ENCODE peak calls at places on chromosomes 12 and 14, in seven cellular contexts. Z is cardiac muscle cell, M is HS-5, R is fibroblast of mammary gland, D is NAMALWA, S is H7, Q is HTR-8/SVneo. B is an unnamed sample.

GRCh38 chr14:50062438-50063039 is 53.8 kb downstream of the VCPKMT start:
- DNase-seq in Z (peak), M (no peak), R (peak), D (peak), S (peak), Q (peak), B (peak)

GRCh38 chr12:83143937-83144336 is 457.2 kb downstream of the TMTC2 start:
- DNase-seq in Z (no peak), M (no peak), R (no peak), D (no peak), S (no peak), Q (no peak), B (no peak)

GRCh38 chr14:96125536-96125935 is 79.1 kb upstream of the BDKRB2 start:
- DNase-seq in Z (peak), M (no peak), R (peak), D (no peak), S (no peak), Q (no peak), B (no peak)

GRCh38 chr14:64910847-64911495 is 3.3 kb upstream of the CHURC1 start:
- DNase-seq in Z (peak), M (peak), R (peak), D (no peak), S (peak), Q (peak), B (peak)

GRCh38 chr14:93219103-93219726 is 12.2 kb downstream of the UBR7 start:
- DNase-seq in Z (peak), M (no peak), R (peak), D (peak), S (peak), Q (no peak), B (peak)

GRCh38 chr14:75231320-75231719 is 47.3 kb upstream of the FOS start:
- DNase-seq in Z (no peak), M (no peak), R (no peak), D (no peak), S (no peak), Q (no peak), B (no peak)

GRCh38 chr14:96213871-96214465 is 9.3 kb downstream of the BDKRB2 start:
- DNase-seq in Z (no peak), M (no peak), R (no peak), D (no peak), S (no peak), Q (no peak), B (no peak)

GRCh38 chr12:51771008-51771407 is 77.5 kb downstream of the FIGNL2 start:
- DNase-seq in Z (no peak), M (no peak), R (no peak), D (no peak), S (no peak), Q (no peak), B (peak)

GRCh38 chr14:71242237-71242748 is 335.0 kb downstream of the PCNX1 start:
- DNase-seq in Z (peak), M (peak), R (peak), D (no peak), S (no peak), Q (no peak), B (no peak)

GRCh38 chr12:116336542-116337065 is 59.1 kb upstream of the MED13L start:
- DNase-seq in Z (peak), M (no peak), R (peak), D (peak), S (no peak), Q (no peak), B (no peak)

GRCh38 chr12:23950775-23951391 is 1.4 kb upstream of the SOX5 start:
- DNase-seq in Z (peak), M (no peak), R (peak), D (no peak), S (no peak), Q (no peak), B (no peak)

GRCh38 chr14:94458558-94459200 is 6.1 kb upstream of the SERPINA11 start:
- DNase-seq in Z (peak), M (no peak), R (peak), D (no peak), S (no peak), Q (no peak), B (no peak)

GRCh38 chr12:122950276-122950675 is 16.0 kb downstream of the ABCB9 start:
- DNase-seq in Z (no peak), M (no peak), R (no peak), D (no peak), S (no peak), Q (no peak), B (no peak)

GRCh38 chr12:130952545-130952954 is 1.2 kb upstream of the ADGRD1 start:
- DNase-seq in Z (no peak), M (no peak), R (no peak), D (no peak), S (no peak), Q (no peak), B (peak)

GRCh38 chr12:56991319-56991906 is 14.9 kb downstream of the ZBTB39 start:
- DNase-seq in Z (peak), M (no peak), R (no peak), D (no peak), S (no peak), Q (no peak), B (no peak)

GRCh38 chr12:128269108-128269713 is 2.2 kb downstream of the TMEM132C start:
- DNase-seq in Z (no peak), M (no peak), R (no peak), D (no peak), S (peak), Q (no peak), B (no peak)

GRCh38 chr14:104151546-104152245 is 13.3 kb downstream of the KIF26A start:
- DNase-seq in Z (no peak), M (no peak), R (no peak), D (no peak), S (no peak), Q (no peak), B (no peak)

GRCh38 chr12:26018926-26019325 is 60.4 kb downstream of the RASSF8 start:
- DNase-seq in Z (no peak), M (peak), R (peak), D (no peak), S (no peak), Q (no peak), B (no peak)

GRCh38 chr12:119659289-119659897 is 8.5 kb upstream of the PRKAB1 start:
- DNase-seq in Z (peak), M (no peak), R (peak), D (peak), S (peak), Q (peak), B (peak)

GRCh38 chr14:57982802-57983201 is 116.9 kb upstream of the SLC35F4 start:
- DNase-seq in Z (peak), M (no peak), R (no peak), D (no peak), S (no peak), Q (no peak), B (no peak)

GRCh38 chr12:56948881-56949280 is 8.5 kb downstream of the RDH16 start:
- DNase-seq in Z (no peak), M (no peak), R (no peak), D (no peak), S (no peak), Q (no peak), B (no peak)

GRCh38 chr12:112303004-112303403 is 79.2 kb downstream of the HECTD4 start:
- DNase-seq in Z (peak), M (peak), R (peak), D (peak), S (no peak), Q (peak), B (no peak)

GRCh38 chr12:96828169-96828789 is 78.8 kb upstream of the NEDD1 start:
- DNase-seq in Z (no peak), M (no peak), R (no peak), D (peak), S (no peak), Q (no peak), B (no peak)

GRCh38 chr14:101361451-101362433 is 199.6 kb upstream of the DIO3 start:
- DNase-seq in Z (no peak), M (no peak), R (no peak), D (peak), S (no peak), Q (no peak), B (no peak)

GRCh38 chr12:93526786-93527428 is 45.6 kb upstream of the SOCS2 start:
- DNase-seq in Z (peak), M (peak), R (peak), D (no peak), S (no peak), Q (peak), B (peak)

GRCh38 chr12:94377599-94377998 is 82.1 kb downstream of the CEP83 start:
- DNase-seq in Z (no peak), M (no peak), R (no peak), D (no peak), S (no peak), Q (no peak), B (no peak)

B was measured in small intestine.